ENCODE peak calls at places on chromosomes 5 and 9, in nine cellular contexts. One of them, this sample, is unnamed.

GRCh38 chr9:136529516-136530471 is 16.1 kb downstream of the NOTCH1 start:
- DNase-seq in aorta: no peak
- DNase-seq in neural progenitor cell: peak; percentile 56
- DNase-seq in tibial nerve: no peak
- DNase-seq in A549: no peak
- DNase-seq in sigmoid colon: no peak
- DNase-seq in CD8-positive, alpha-beta T cell: no peak
- DNase-seq in cardiac muscle cell: no peak
- DNase-seq in thyroid gland: peak; percentile 24
- DNase-seq in this sample: no peak

GRCh38 chr5:138732933-138733332 is 20.3 kb upstream of the CTNNA1 start:
- DNase-seq in sigmoid colon: no peak
- DNase-seq in A549: no peak
- DNase-seq in CD8-positive, alpha-beta T cell: no peak
- DNase-seq in tibial nerve: no peak
- DNase-seq in cardiac muscle cell: no peak
- DNase-seq in aorta: no peak
- DNase-seq in thyroid gland: no peak
- DNase-seq in neural progenitor cell: no peak
- DNase-seq in this sample: no peak

GRCh38 chr5:113236536-113237308 is 198.1 kb downstream of the TSSK1B start:
- DNase-seq in tibial nerve: no peak
- DNase-seq in neural progenitor cell: no peak
- DNase-seq in sigmoid colon: no peak
- DNase-seq in cardiac muscle cell: no peak
- DNase-seq in thyroid gland: no peak
- DNase-seq in A549: no peak
- DNase-seq in CD8-positive, alpha-beta T cell: no peak
- DNase-seq in aorta: no peak
- DNase-seq in this sample: no peak

GRCh38 chr5:111248571-111248970 is 24.4 kb downstream of the CAMK4 start:
- DNase-seq in tibial nerve: no peak
- DNase-seq in CD8-positive, alpha-beta T cell: no peak
- DNase-seq in cardiac muscle cell: no peak
- DNase-seq in A549: no peak
- DNase-seq in thyroid gland: no peak
- DNase-seq in sigmoid colon: no peak
- DNase-seq in neural progenitor cell: no peak
- DNase-seq in aorta: no peak
- DNase-seq in this sample: no peak

GRCh38 chr5:33180900-33181299 is 259.9 kb upstream of the TARS1 start:
- DNase-seq in neural progenitor cell: peak; percentile 26
- DNase-seq in tibial nerve: no peak
- DNase-seq in aorta: no peak
- DNase-seq in A549: peak; percentile 3
- DNase-seq in CD8-positive, alpha-beta T cell: no peak
- DNase-seq in sigmoid colon: no peak
- DNase-seq in thyroid gland: no peak
- DNase-seq in cardiac muscle cell: peak; percentile 71
- DNase-seq in this sample: no peak

GRCh38 chr9:134413890-134414731 is 87.9 kb downstream of the RXRA start:
- DNase-seq in neural progenitor cell: no peak
- DNase-seq in tibial nerve: no peak
- DNase-seq in aorta: peak; percentile 90
- DNase-seq in CD8-positive, alpha-beta T cell: no peak
- DNase-seq in cardiac muscle cell: peak; percentile 77
- DNase-seq in sigmoid colon: peak; percentile 96
- DNase-seq in thyroid gland: peak; percentile 98
- DNase-seq in A549: peak; percentile 87
- DNase-seq in this sample: no peak

GRCh38 chr5:135127604-135128240 is 93.7 kb upstream of the PITX1 start:
- DNase-seq in sigmoid colon: no peak
- DNase-seq in neural progenitor cell: no peak
- DNase-seq in tibial nerve: no peak
- DNase-seq in thyroid gland: no peak
- DNase-seq in cardiac muscle cell: peak; percentile 79
- DNase-seq in aorta: no peak
- DNase-seq in CD8-positive, alpha-beta T cell: no peak
- DNase-seq in A549: peak; percentile 97
- DNase-seq in this sample: no peak

GRCh38 chr5:93141969-93142368 is 439.1 kb downstream of the NR2F1-AS1 start:
- DNase-seq in thyroid gland: no peak
- DNase-seq in cardiac muscle cell: no peak
- DNase-seq in CD8-positive, alpha-beta T cell: no peak
- DNase-seq in aorta: no peak
- DNase-seq in tibial nerve: no peak
- DNase-seq in neural progenitor cell: no peak
- DNase-seq in sigmoid colon: no peak
- DNase-seq in A549: no peak
- DNase-seq in this sample: no peak

GRCh38 chr5:131067596-131067995 is 97.5 kb downstream of the HINT1 start:
- DNase-seq in cardiac muscle cell: no peak
- DNase-seq in thyroid gland: no peak
- DNase-seq in neural progenitor cell: no peak
- DNase-seq in aorta: no peak
- DNase-seq in tibial nerve: no peak
- DNase-seq in CD8-positive, alpha-beta T cell: no peak
- DNase-seq in sigmoid colon: no peak
- DNase-seq in A549: no peak
- DNase-seq in this sample: no peak

GRCh38 chr5:171023508-171023907 is 161.7 kb downstream of the RANBP17 start:
- DNase-seq in sigmoid colon: no peak
- DNase-seq in aorta: no peak
- DNase-seq in A549: no peak
- DNase-seq in neural progenitor cell: no peak
- DNase-seq in CD8-positive, alpha-beta T cell: no peak
- DNase-seq in tibial nerve: no peak
- DNase-seq in thyroid gland: no peak
- DNase-seq in cardiac muscle cell: no peak
- DNase-seq in this sample: no peak

GRCh38 chr9:81028504-81028903 is 660.8 kb downstream of the TLE1 start:
- DNase-seq in neural progenitor cell: no peak
- DNase-seq in aorta: no peak
- DNase-seq in tibial nerve: no peak
- DNase-seq in cardiac muscle cell: peak; percentile 85
- DNase-seq in CD8-positive, alpha-beta T cell: no peak
- DNase-seq in sigmoid colon: no peak
- DNase-seq in A549: peak; percentile 66
- DNase-seq in thyroid gland: no peak
- DNase-seq in this sample: no peak

GRCh38 chr9:93114169-93114983 is 18.4 kb downstream of the CARD19 start:
- DNase-seq in tibial nerve: no peak
- DNase-seq in aorta: peak; percentile 69
- DNase-seq in CD8-positive, alpha-beta T cell: peak; percentile 14
- DNase-seq in thyroid gland: no peak
- DNase-seq in sigmoid colon: peak; percentile 66
- DNase-seq in A549: no peak
- DNase-seq in neural progenitor cell: no peak
- DNase-seq in cardiac muscle cell: no peak
- DNase-seq in this sample: no peak

GRCh38 chr9:131495726-131496292 is 6.9 kb upstream of the POMT1 start:
- DNase-seq in A549: no peak
- DNase-seq in aorta: no peak
- DNase-seq in neural progenitor cell: no peak
- DNase-seq in CD8-positive, alpha-beta T cell: no peak
- DNase-seq in thyroid gland: no peak
- DNase-seq in tibial nerve: no peak
- DNase-seq in cardiac muscle cell: no peak
- DNase-seq in sigmoid colon: no peak
- DNase-seq in this sample: no peak

GRCh38 chr9:90003046-90003355 is 398.2 kb downstream of the GADD45G start:
- DNase-seq in cardiac muscle cell: no peak
- DNase-seq in tibial nerve: no peak
- DNase-seq in CD8-positive, alpha-beta T cell: no peak
- DNase-seq in thyroid gland: peak; percentile 44
- DNase-seq in neural progenitor cell: no peak
- DNase-seq in sigmoid colon: no peak
- DNase-seq in A549: no peak
- DNase-seq in aorta: no peak
- DNase-seq in this sample: no peak

DNA sequence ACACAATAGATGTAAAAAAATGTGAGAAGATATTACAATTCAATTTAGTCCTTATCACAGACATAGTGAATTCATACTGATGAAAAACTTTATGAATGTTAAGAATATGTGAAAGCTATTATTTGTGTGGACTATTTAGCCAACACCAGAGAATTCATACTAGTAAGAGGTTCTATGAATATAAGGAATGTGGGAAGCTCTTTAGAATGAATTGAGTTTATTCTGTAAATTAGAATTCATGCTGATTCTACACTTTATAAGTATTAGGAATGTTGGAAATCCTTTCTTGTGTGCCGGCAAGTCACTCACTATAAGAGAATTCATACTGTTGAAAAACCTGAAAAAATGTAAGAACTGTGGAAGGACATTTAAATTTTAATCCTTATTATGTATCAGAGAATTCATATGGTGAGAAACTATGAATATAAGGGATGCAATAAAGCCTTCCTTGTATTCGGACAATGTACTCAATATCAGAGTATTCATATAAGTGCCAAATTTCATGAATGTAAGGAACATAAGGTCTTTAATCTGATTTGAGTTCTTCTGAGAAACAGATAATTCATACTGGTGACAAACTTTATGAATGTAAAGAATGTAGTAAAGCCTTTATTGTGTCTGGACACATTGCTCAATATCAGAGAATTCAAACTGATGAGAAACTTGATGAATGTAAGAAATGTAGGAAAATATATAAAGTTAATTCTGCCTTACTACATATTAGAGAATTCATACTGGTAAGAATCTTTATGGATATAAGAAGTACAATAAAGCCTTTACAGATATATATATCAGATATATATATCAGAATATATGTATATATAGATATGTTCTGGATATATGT is 21.5 kb upstream of the PCDHA1 start:
- DNase-seq in neural progenitor cell: no peak
- DNase-seq in cardiac muscle cell: no peak
- DNase-seq in A549: no peak
- DNase-seq in aorta: no peak
- DNase-seq in tibial nerve: no peak
- DNase-seq in thyroid gland: no peak
- DNase-seq in sigmoid colon: no peak
- DNase-seq in CD8-positive, alpha-beta T cell: no peak
- DNase-seq in this sample: no peak
- H3K9me3 ChIP-seq in neural progenitor cell: peaks cover 40% of the 10 kb centered on the region
- H3K9me3 ChIP-seq in cardiac muscle cell: no peaks in the 10 kb centered on the region
- H3K9me3 ChIP-seq in A549: peaks cover 80% of the 10 kb centered on the region
- H3K9me3 ChIP-seq in aorta: peaks cover 17% of the 10 kb centered on the region
- H3K9me3 ChIP-seq in tibial nerve: peaks cover 12% of the 10 kb centered on the region
- H3K9me3 ChIP-seq in thyroid gland: no peaks in the 10 kb centered on the region
- H3K9me3 ChIP-seq in sigmoid colon: peaks cover 11% of the 10 kb centered on the region
- H3K9me3 ChIP-seq in CD8-positive, alpha-beta T cell: peaks cover 43% of the 10 kb centered on the region
- H3K9me3 ChIP-seq in this sample: peaks cover 31% of the 10 kb centered on the region

GRCh38 chr5:178991190-178992145 is 3.7 kb downstream of the GRM6 start:
- DNase-seq in sigmoid colon: no peak
- DNase-seq in tibial nerve: no peak
- DNase-seq in neural progenitor cell: no peak
- DNase-seq in CD8-positive, alpha-beta T cell: no peak
- DNase-seq in cardiac muscle cell: no peak
- DNase-seq in thyroid gland: no peak
- DNase-seq in A549: no peak
- DNase-seq in aorta: no peak
- DNase-seq in this sample: no peak

GRCh38 chr5:178990491-178990890 is 4.6 kb downstream of the GRM6 start:
- DNase-seq in aorta: no peak
- DNase-seq in thyroid gland: no peak
- DNase-seq in A549: no peak
- DNase-seq in tibial nerve: no peak
- DNase-seq in CD8-positive, alpha-beta T cell: no peak
- DNase-seq in cardiac muscle cell: no peak
- DNase-seq in neural progenitor cell: no peak
- DNase-seq in sigmoid colon: no peak
- DNase-seq in this sample: no peak

GRCh38 chr5:178986326-178986960 is 8.7 kb downstream of the GRM6 start:
- DNase-seq in tibial nerve: no peak
- DNase-seq in neural progenitor cell: no peak
- DNase-seq in A549: no peak
- DNase-seq in CD8-positive, alpha-beta T cell: no peak
- DNase-seq in thyroid gland: no peak
- DNase-seq in sigmoid colon: no peak
- DNase-seq in cardiac muscle cell: no peak
- DNase-seq in aorta: no peak
- DNase-seq in this sample: no peak

GRCh38 chr5:178988436-178989220 is 6.5 kb downstream of the GRM6 start:
- DNase-seq in CD8-positive, alpha-beta T cell: no peak
- DNase-seq in neural progenitor cell: no peak
- DNase-seq in cardiac muscle cell: no peak
- DNase-seq in sigmoid colon: no peak
- DNase-seq in thyroid gland: no peak
- DNase-seq in aorta: no peak
- DNase-seq in A549: no peak
- DNase-seq in tibial nerve: no peak
- DNase-seq in this sample: no peak

GRCh38 chr5:178989311-178989710 is 5.8 kb downstream of the GRM6 start:
- DNase-seq in cardiac muscle cell: no peak
- DNase-seq in thyroid gland: no peak
- DNase-seq in tibial nerve: no peak
- DNase-seq in aorta: no peak
- DNase-seq in CD8-positive, alpha-beta T cell: no peak
- DNase-seq in sigmoid colon: no peak
- DNase-seq in A549: no peak
- DNase-seq in neural progenitor cell: no peak
- DNase-seq in this sample: no peak
- H3K9me3 ChIP-seq in cardiac muscle cell: no peaks in the 10 kb centered on the region
- H3K9me3 ChIP-seq in thyroid gland: no peaks in the 10 kb centered on the region
- H3K9me3 ChIP-seq in tibial nerve: no peaks in the 10 kb centered on the region
- H3K9me3 ChIP-seq in aorta: peaks cover 19% of the 10 kb centered on the region
- H3K9me3 ChIP-seq in CD8-positive, alpha-beta T cell: no peaks in the 10 kb centered on the region
- H3K9me3 ChIP-seq in sigmoid colon: peaks cover 11% of the 10 kb centered on the region
- H3K9me3 ChIP-seq in A549: peaks cover 24% of the 10 kb centered on the region
- H3K9me3 ChIP-seq in neural progenitor cell: no peaks in the 10 kb centered on the region
- H3K9me3 ChIP-seq in this sample: no peaks in the 10 kb centered on the region

DNA sequence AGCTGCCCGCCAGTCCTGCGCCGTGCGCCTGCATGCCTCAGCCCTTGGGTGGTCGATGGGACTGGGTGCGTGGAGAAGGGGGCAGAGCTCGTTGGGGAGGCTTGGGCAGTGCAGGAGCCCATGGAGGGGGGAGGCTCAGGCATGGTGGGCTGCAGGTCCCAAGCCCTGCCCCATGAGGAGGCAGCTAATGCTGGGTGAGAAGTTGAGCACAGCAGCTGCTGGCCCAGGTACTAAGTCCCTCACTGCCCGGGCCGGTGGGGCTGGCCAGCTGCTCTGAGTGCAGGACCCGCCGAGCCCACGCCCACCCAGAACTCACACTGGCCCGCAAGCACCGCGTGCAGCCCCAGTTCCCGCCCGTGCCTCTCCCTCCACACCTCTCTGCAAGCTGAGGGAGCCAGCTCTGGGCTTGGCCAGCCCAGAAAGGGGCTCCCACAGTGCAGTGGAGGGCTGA is 764.3 kb upstream of the TYRP1 start:
- DNase-seq in neural progenitor cell: no peak
- DNase-seq in thyroid gland: no peak
- DNase-seq in A549: no peak
- DNase-seq in sigmoid colon: no peak
- DNase-seq in aorta: no peak
- DNase-seq in CD8-positive, alpha-beta T cell: no peak
- DNase-seq in tibial nerve: no peak
- DNase-seq in cardiac muscle cell: no peak
- DNase-seq in this sample: no peak
- H3K9me3 ChIP-seq in neural progenitor cell: no peaks in the 10 kb centered on the region
- H3K9me3 ChIP-seq in thyroid gland: no peaks in the 10 kb centered on the region
- H3K9me3 ChIP-seq in A549: peaks cover 3% of the 10 kb centered on the region
- H3K9me3 ChIP-seq in sigmoid colon: no peaks in the 10 kb centered on the region
- H3K9me3 ChIP-seq in aorta: no peaks in the 10 kb centered on the region
- H3K9me3 ChIP-seq in CD8-positive, alpha-beta T cell: peaks cover 4% of the 10 kb centered on the region
- H3K9me3 ChIP-seq in tibial nerve: no peaks in the 10 kb centered on the region
- H3K9me3 ChIP-seq in cardiac muscle cell: no peaks in the 10 kb centered on the region
- H3K9me3 ChIP-seq in this sample: no peaks in the 10 kb centered on the region

GRCh38 chr9:108786756-108787663 is 68.8 kb downstream of the ACTL7B start:
- DNase-seq in neural progenitor cell: peak; percentile 67
- DNase-seq in cardiac muscle cell: peak; percentile 30
- DNase-seq in aorta: no peak
- DNase-seq in CD8-positive, alpha-beta T cell: no peak
- DNase-seq in A549: peak; percentile 21
- DNase-seq in tibial nerve: no peak
- DNase-seq in thyroid gland: peak; percentile 44
- DNase-seq in sigmoid colon: no peak
- DNase-seq in this sample: no peak
- H3K9me3 ChIP-seq in neural progenitor cell: no peaks in the 10 kb centered on the region
- H3K9me3 ChIP-seq in cardiac muscle cell: no peaks in the 10 kb centered on the region
- H3K9me3 ChIP-seq in aorta: peaks cover 1% of the 10 kb centered on the region
- H3K9me3 ChIP-seq in CD8-positive, alpha-beta T cell: no peaks in the 10 kb centered on the region
- H3K9me3 ChIP-seq in A549: no peaks in the 10 kb centered on the region
- H3K9me3 ChIP-seq in tibial nerve: no peaks in the 10 kb centered on the region
- H3K9me3 ChIP-seq in thyroid gland: no peaks in the 10 kb centered on the region
- H3K9me3 ChIP-seq in sigmoid colon: no peaks in the 10 kb centered on the region
- H3K9me3 ChIP-seq in this sample: no peaks in the 10 kb centered on the region

This sample was measured in T-helper 17 cell.